ENCODE peak calls at places on chromosomes 6 and 20, in six cellular contexts. D is ascending aorta, O is breast epithelium, F is astrocyte, A is HepG2, G is heart left ventricle. L is an unnamed sample.

GRCh38 chr6:39215640-39216158 is 13.6 kb downstream of the KCNK5 start:
- DNase-seq in D (no peak), O (no peak), F (no peak), A (no peak), G (no peak), L (no peak)

GRCh38 chr6:107715523-107716321 is 108.4 kb downstream of the SCML4 start:
- DNase-seq in D (no peak), O (no peak), F (no peak), A (no peak), G (no peak), L (no peak)

GRCh38 chr6:73452107-73452461 is at the start of gene CGAS:
- DNase-seq in D (peak; percentile 38), O (peak; percentile 27), F (peak; percentile 20), A (no peak), G (peak; percentile 83), L (no peak)

GRCh38 chr6:30295844-30296243 is 30.9 kb upstream of the TRIM39 start:
- DNase-seq in D (no peak), O (no peak), F (no peak), A (no peak), G (no peak), L (no peak)

GRCh38 chr6:157226761-157227160 is 96.6 kb downstream of the TMEM242 start:
- DNase-seq in D (no peak), O (no peak), F (peak; percentile 18), A (no peak), G (no peak), L (peak; percentile 3)

GRCh38 chr20:62236674-62236996 is 1.7 kb upstream of the OSBPL2 start:
- DNase-seq in D (no peak), O (no peak), F (no peak), A (peak; percentile 58), G (no peak), L (no peak)

GRCh38 chr20:1909097-1909496 is 13.9 kb downstream of the SIRPA start:
- DNase-seq in D (no peak), O (no peak), F (no peak), A (no peak), G (no peak), L (no peak)

GRCh38 chr6:81169166-81169565 is 583.3 kb downstream of the TENT5A start:
- DNase-seq in D (no peak), O (no peak), F (peak; percentile 81), A (no peak), G (no peak), L (peak; percentile 28)

GRCh38 chr6:88119769-88120168 is 46.4 kb downstream of the CNR1 start:
- DNase-seq in D (no peak), O (no peak), F (no peak), A (peak; percentile 4), G (no peak), L (no peak)

GRCh38 chr6:87277123-87277522 is 45.3 kb upstream of the SMIM8 start:
- DNase-seq in D (no peak), O (no peak), F (no peak), A (peak; percentile 22), G (no peak), L (peak; percentile 9)

GRCh38 chr20:1326031-1326930 is 2.7 kb downstream of the SDCBP2 start:
- DNase-seq in D (no peak), O (peak; percentile 4), F (no peak), A (no peak), G (no peak), L (no peak)

GRCh38 chr6:46327769-46328168 is 157.0 kb upstream of the ENPP5 start:
- DNase-seq in D (no peak), O (no peak), F (no peak), A (no peak), G (no peak), L (no peak)
- H3K36me3 ChIP-seq in D (no peaks in the 10 kb centered on the region), O (no peaks in the 10 kb centered on the region), F (no peaks in the 10 kb centered on the region), A (no peaks in the 10 kb centered on the region), G (no peaks in the 10 kb centered on the region), L (no peaks in the 10 kb centered on the region)

DNA sequence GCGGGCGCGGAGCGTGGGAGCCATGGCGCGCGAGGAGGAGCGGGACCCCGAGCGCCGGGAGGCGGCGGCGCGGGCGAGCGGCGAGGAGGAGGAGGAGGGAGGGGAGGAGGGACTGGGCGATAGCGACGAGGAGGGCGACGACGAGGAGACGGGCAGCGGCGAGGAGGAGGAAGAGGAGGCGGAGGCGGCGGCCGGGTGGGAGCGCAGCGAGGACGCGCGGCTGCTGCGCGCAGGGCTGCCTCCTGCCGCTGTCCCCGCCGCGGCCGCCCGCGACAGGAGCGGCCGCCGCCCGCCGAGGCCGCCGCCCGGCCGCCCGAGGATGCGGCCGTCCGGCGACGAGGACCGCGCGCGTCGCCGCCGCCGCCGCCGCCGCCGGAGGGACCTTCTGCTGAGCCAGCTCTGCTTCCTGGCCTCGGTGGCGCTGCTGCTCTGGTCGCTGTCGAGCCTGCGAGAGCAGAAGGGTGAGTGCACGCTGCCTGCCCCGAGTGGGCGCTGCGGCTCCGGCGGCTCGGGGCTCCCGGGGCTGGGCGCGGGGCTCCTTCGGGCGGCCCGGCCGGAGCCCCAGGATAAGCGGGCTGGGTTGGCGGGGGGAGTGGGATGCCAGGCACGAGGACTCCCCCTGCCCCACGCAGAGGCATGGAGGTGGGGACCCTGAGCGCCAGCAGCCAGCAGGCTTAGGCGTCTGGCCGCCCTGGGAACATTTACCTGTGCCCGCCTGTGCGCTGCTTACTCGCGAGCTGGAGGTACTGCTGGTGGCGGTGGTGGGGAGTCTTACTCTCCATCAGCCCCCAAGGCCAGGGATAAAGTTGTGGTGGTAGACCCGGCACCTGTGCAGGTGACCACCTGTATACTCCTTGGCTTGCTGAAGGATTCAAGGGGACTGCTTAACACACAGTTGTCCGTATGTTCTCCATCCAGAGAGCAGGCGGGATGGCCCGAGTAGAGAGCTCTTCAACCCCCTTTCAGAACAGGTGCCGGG is at the start of gene SLC24A3:
- DNase-seq in D (no peak), O (peak; percentile 71), F (no peak), A (peak; percentile 23), G (peak; percentile 74), L (no peak)
- H3K4me3 ChIP-seq in D (peak within 1 kb of the TSS; percentile 68), O (peak within 1 kb of the TSS; percentile 65), F (no peak within 1 kb of the TSS), A (peak within 1 kb of the TSS; percentile 31), G (peak within 1 kb of the TSS; percentile 49), L (peak within 1 kb of the TSS; percentile 20)

GRCh38 chr20:58697867-58698703 is 5.5 kb downstream of the NPEPL1 start:
- DNase-seq in D (no peak), O (no peak), F (no peak), A (no peak), G (peak; percentile 17), L (no peak)
- H3K36me3 ChIP-seq in D (peaks cover 34% of the 10 kb centered on the region), O (peaks cover 6% of the 10 kb centered on the region), F (peaks cover 12% of the 10 kb centered on the region), A (peaks cover 21% of the 10 kb centered on the region), G (peaks cover 9% of the 10 kb centered on the region), L (peaks cover 21% of the 10 kb centered on the region)

GRCh38 chr20:64049060-64049886 is at the start of gene SOX18:
- DNase-seq in D (no peak), O (no peak), F (no peak), A (no peak), G (peak; percentile 61), L (no peak)

GRCh38 chr20:64051033-64051452 is 1.6 kb upstream of the SOX18 start:
- DNase-seq in D (no peak), O (no peak), F (no peak), A (no peak), G (no peak), L (no peak)

GRCh38 chr20:64051532-64052325 is 2.3 kb upstream of the SOX18 start:
- DNase-seq in D (peak; percentile 30), O (peak; percentile 40), F (no peak), A (no peak), G (peak; percentile 92), L (no peak)

GRCh38 chr20:64049887-64050260 is 435 bp upstream of the SOX18 start:
- DNase-seq in D (no peak), O (no peak), F (no peak), A (no peak), G (peak; percentile 54), L (no peak)

GRCh38 chr20:64050261-64051032 is 1.0 kb upstream of the SOX18 start:
- DNase-seq in D (no peak), O (no peak), F (no peak), A (peak; percentile 79), G (peak; percentile 56), L (no peak)
- H3K4me3 ChIP-seq in D (no peak overlapping the region), O (peak overlapping the region; percentile 37), F (no peak overlapping the region), A (peak overlapping the region; percentile 77), G (peak overlapping the region; percentile 61), L (no peak overlapping the region)

GRCh38 chr20:25259358-25259757 is 11.5 kb downstream of the PYGB start:
- DNase-seq in D (no peak), O (no peak), F (no peak), A (no peak), G (no peak), L (no peak)
- H3K36me3 ChIP-seq in D (peaks cover 25% of the 10 kb centered on the region), O (no peaks in the 10 kb centered on the region), F (peaks cover 8% of the 10 kb centered on the region), A (peaks cover 25% of the 10 kb centered on the region), G (no peaks in the 10 kb centered on the region), L (peaks cover 48% of the 10 kb centered on the region)

L was measured in brain microvascular endothelial cell.